ENCODE peak calls at places on chromosomes 11 and 22, in seven cellular contexts. N is heart right ventricle; S is foreskin fibroblast; Y is T-helper 17 cell; Z is progenitor cell of endocrine pancreas; X is stimulated activated CD4-positive, alpha-beta T cell treated with anti-CD3 and anti-CD28 coated beads, Interleukin-12 subunit alpha, Interleukin-12 subunit beta, amount 100 ng/mL, for 48 hours; B is psoas muscle. J is an unnamed sample.
A peak's percentile ranks its signal among the peaks of the same experiment; 100 is the strongest.

GRCh38 chr11:111422494-111423249 is 43.6 kb upstream of the POU2AF1 start:
- DNase-seq in N (no peak), S (peak; percentile 61), Y (peak; percentile 30), Z (peak; percentile 76), X (peak; percentile 60), B (peak; percentile 68), J (peak; percentile 52)

GRCh38 chr11:253160-253885 is 16.5 kb downstream of the PSMD13 start:
- DNase-seq in N (no peak), S (no peak), Y (no peak), Z (no peak), X (no peak), B (no peak), J (no peak)

GRCh38 chr22:44012172-44012571 is 11.9 kb upstream of the PARVB start:
- DNase-seq in N (no peak), S (no peak), Y (no peak), Z (no peak), X (no peak), B (no peak), J (no peak)

GRCh38 chr11:61711493-61711892 is 31.3 kb downstream of the DAGLA start:
- DNase-seq in N (no peak), S (no peak), Y (no peak), Z (no peak), X (no peak), B (no peak), J (no peak)

GRCh38 chr11:75771646-75772410 is 3.2 kb downstream of the DGAT2 start:
- DNase-seq in N (no peak), S (peak; percentile 76), Y (no peak), Z (no peak), X (no peak), B (peak; percentile 44), J (peak; percentile 76)

GRCh38 chr11:132158091-132158490 is 787.7 kb downstream of the NTM start:
- DNase-seq in N (no peak), S (peak; percentile 55), Y (no peak), Z (no peak), X (no peak), B (no peak), J (no peak)

GRCh38 chr11:100878474-100878873 is 191.4 kb downstream of the ARHGAP42 start:
- DNase-seq in N (peak; percentile 43), S (peak; percentile 55), Y (no peak), Z (no peak), X (no peak), B (no peak), J (no peak)

GRCh38 chr11:118415739-118416068 is 14.3 kb downstream of the ATP5MG start:
- DNase-seq in N (peak; percentile 27), S (peak; percentile 97), Y (no peak), Z (no peak), X (no peak), B (no peak), J (no peak)